ENCODE peak calls at places on chromosomes 13 and 19, in four cellular contexts. F is HepG2, G is K562, W is GM12878. A is an unnamed sample.

GRCh38 chr13:25112856-25113255 is 16.9 kb downstream of the PABPC3 start:
- DNase-seq in F (no peak), G (no peak), W (no peak), A (no peak)

GRCh38 chr13:110466261-110466660 is 95.3 kb downstream of the RAB20 start:
- DNase-seq in F (no peak), G (no peak), W (no peak), A (no peak)

GRCh38 chr13:102680842-102681725 is 13.8 kb downstream of the METTL21C start:
- DNase-seq in F (no peak), G (no peak), W (no peak), A (no peak)

GRCh38 chr13:24747248-24748151 is 16.5 kb upstream of the RNF17 start:
- DNase-seq in F (no peak), G (no peak), W (no peak), A (no peak)

GRCh38 chr13:38602261-38602660 is 84.6 kb upstream of the FREM2 start:
- DNase-seq in F (no peak), G (peak), W (no peak), A (no peak)

GRCh38 chr13:95160112-95160906 is 140.9 kb downstream of the ABCC4 start:
- DNase-seq in F (peak), G (no peak), W (no peak), A (no peak)

GRCh38 chr19:33382006-33382405 is 8.5 kb downstream of the CEBPG start:
- DNase-seq in F (no peak), G (no peak), W (no peak), A (no peak)

GRCh38 chr19:43430142-43430710 is 15.5 kb downstream of the TEX101 start:
- DNase-seq in F (no peak), G (no peak), W (no peak), A (no peak)

GRCh38 chr19:22784051-22784450 is at the start of gene ZNF99:
- DNase-seq in F (no peak), G (no peak), W (no peak), A (no peak)

GRCh38 chr13:46679369-46680180 is 117.4 kb downstream of the ESD start:
- DNase-seq in F (peak), G (no peak), W (peak), A (no peak)

GRCh38 chr13:109273326-109273751 is 513.0 kb downstream of the IRS2 start:
- DNase-seq in F (no peak), G (no peak), W (no peak), A (no peak)

GRCh38 chr13:26709461-26709860 is 51.1 kb downstream of the GPR12 start:
- DNase-seq in F (no peak), G (no peak), W (no peak), A (no peak)

GRCh38 chr13:28657784-28658538 is 969 bp upstream of the POMP start:
- DNase-seq in F (no peak), G (peak), W (peak), A (no peak)

GRCh38 chr19:45182758-45183157 is 4.2 kb downstream of the BLOC1S3 start:
- DNase-seq in F (no peak), G (no peak), W (no peak), A (no peak)

GRCh38 chr13:30892966-30893365 is 13.1 kb upstream of the MEDAG start:
- DNase-seq in F (peak), G (peak), W (no peak), A (peak)

GRCh38 chr19:33335446-33335845 is 33.1 kb upstream of the CEBPA start:
- DNase-seq in F (no peak), G (no peak), W (no peak), A (no peak)

GRCh38 chr19:6066661-6067646 is 43.3 kb downstream of the RFX2 start:
- DNase-seq in F (peak), G (peak), W (no peak), A (peak)

GRCh38 chr19:35300340-35300649 is 8.3 kb downstream of the MAG start:
- DNase-seq in F (no peak), G (peak), W (no peak), A (no peak)

GRCh38 chr19:46295401-46296308 is 1.2 kb upstream of the HIF3A start:
- DNase-seq in F (no peak), G (no peak), W (no peak), A (no peak)
- TF ChIP-seq FOXK2 in F (no peak), G (no peak), W (no peak), A (no peak)

GRCh38 chr19:20028611-20029010 is 10.7 kb downstream of the ZNF682 start:
- DNase-seq in F (no peak), G (no peak), W (no peak), A (no peak)
- TF ChIP-seq BHLHE40 in F (no peak), G (no peak), W (no peak), A (no peak)

GRCh38 chr13:48161530-48162179 is 66.8 kb upstream of the MED4 start:
- DNase-seq in F (no peak), G (peak), W (no peak), A (no peak)
- TF ChIP-seq FOXK2 in F (no peak), G (no peak), W (no peak), A (no peak)

DNA sequence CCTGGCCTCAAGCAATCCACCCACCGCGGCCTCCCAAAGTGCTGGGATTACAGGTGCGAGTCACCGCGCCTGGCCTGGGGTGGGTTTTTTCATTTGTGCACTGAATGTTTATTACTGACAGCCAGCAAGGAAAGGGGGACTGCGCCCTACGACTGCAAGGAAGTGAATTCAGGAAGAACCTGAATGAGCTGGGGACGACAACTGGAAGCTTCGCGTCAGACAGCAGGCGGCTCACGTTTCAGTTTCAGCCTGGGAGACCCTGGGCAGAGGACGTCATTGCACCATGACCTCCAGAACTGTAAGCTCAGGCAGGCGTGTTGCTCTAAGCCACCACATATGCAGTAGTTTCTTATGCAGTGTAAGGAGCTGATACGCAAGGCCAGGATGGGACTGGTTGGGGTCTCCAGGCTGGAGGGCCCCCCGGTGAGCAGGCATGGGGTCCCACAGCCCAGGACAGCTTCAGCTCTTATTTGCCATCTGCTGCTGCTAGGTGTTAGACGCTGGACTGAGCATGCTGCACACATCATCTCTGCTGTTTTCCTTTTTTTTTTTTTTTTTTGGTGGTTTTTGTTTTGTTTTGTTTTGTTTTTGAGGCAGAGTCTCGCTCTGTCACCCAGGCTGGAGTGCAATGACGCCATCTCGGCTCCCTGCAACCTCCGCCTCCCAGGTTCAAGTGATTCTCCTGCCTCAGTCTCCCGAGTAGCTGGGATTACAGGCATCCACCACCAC is 66.6 kb downstream of the GADD45B start:
- DNase-seq in F (peak), G (no peak), W (no peak), A (no peak)
- TF ChIP-seq BHLHE40 in F (peak), G (no peak), W (no peak), A (no peak)

A was measured in HEK293T.